ENCODE peak calls at places on chromosomes 11 and 22, in six cellular contexts. O is HCT116, H is transverse colon, B is breast epithelium, U is stomach, A is upper lobe of left lung. T is an unnamed sample.

GRCh38 chr11:12791245-12791644 is 117.0 kb downstream of the TEAD1 start:
- DNase-seq in U (no peak), H (no peak), O (no peak), B (no peak), A (no peak), T (no peak)

GRCh38 chr11:64164392-64165312 is 1.3 kb downstream of the MACROD1 start:
- DNase-seq in B (no peak), U (peak), A (no peak), H (peak), O (no peak), T (peak)

GRCh38 chr11:123439616-123440015 is 9.5 kb downstream of the GRAMD1B start:
- DNase-seq in O (no peak), H (no peak), A (no peak), B (no peak), U (no peak), T (no peak)

GRCh38 chr11:131671320-131671719 is 300.9 kb downstream of the NTM start:
- DNase-seq in A (no peak), B (no peak), U (no peak), O (no peak), H (no peak), T (no peak)

GRCh38 chr22:29139965-29140782 is 65.5 kb upstream of the EMID1 start:
- DNase-seq in B (no peak), H (no peak), O (no peak), A (no peak), U (no peak), T (no peak)

GRCh38 chr11:72343159-72343756 is 91.1 kb downstream of the CLPB start:
- DNase-seq in U (no peak), A (no peak), H (no peak), O (no peak), B (no peak), T (no peak)

GRCh38 chr11:2318123-2318522 is 16.3 kb downstream of the TSPAN32 start:
- DNase-seq in H (no peak), B (no peak), A (no peak), U (no peak), O (no peak), T (no peak)

GRCh38 chr11:1192741-1193325 is 30.0 kb upstream of the MUC5B start:
- DNase-seq in U (no peak), O (no peak), B (no peak), H (no peak), A (no peak), T (no peak)

GRCh38 chr22:34102633-34103032 is 182.4 kb upstream of the LARGE1 start:
- DNase-seq in U (no peak), A (no peak), O (no peak), B (no peak), H (no peak), T (no peak)

GRCh38 chr22:27195104-27195503 is 537.7 kb downstream of the MIAT start:
- DNase-seq in B (no peak), H (peak), U (no peak), O (no peak), A (peak), T (no peak)

GRCh38 chr22:44383071-44383575 is 70.4 kb upstream of the SHISAL1 start:
- DNase-seq in U (no peak), H (no peak), B (no peak), O (no peak), A (no peak), T (no peak)

GRCh38 chr11:60993611-60994010 is 22.1 kb downstream of the CD6 start:
- DNase-seq in B (no peak), O (no peak), U (no peak), H (no peak), A (no peak), T (no peak)

GRCh38 chr11:26905368-26905767 is 88.5 kb upstream of the FIBIN start:
- DNase-seq in A (no peak), H (no peak), O (no peak), U (no peak), B (no peak), T (no peak)

DNA sequence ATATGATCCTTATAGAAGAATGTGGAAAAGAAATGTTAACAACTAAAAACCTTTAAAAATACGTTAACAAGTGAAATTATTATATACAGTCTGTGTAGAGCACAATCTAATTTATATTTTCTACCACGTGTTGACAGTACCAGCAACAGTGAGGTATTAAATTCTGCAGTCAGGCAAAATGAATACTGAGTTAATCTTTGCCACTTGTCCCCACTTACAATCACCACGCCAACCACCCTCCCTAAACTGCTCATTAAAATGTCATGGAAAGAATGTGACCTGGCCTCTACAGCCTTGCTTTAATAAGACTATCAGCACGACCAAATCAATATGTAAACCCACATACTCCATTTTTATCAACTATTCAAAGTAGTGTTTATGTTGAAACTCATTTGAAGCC is 28.5 kb upstream of the EIF3M start:
- DNase-seq in A (no peak), B (no peak), H (no peak), O (no peak), U (no peak), T (no peak)
- TF ChIP-seq POLR2AphosphoS5 in A (no peak), B (no peak), H (no peak), O (no peak), U (no peak), T (no peak)

GRCh38 chr22:41248758-41249157 is 8.0 kb upstream of the CHADL start:
- DNase-seq in O (no peak), B (no peak), U (no peak), A (no peak), H (no peak), T (no peak)

GRCh38 chr22:41248314-41248713 is 7.6 kb upstream of the CHADL start:
- DNase-seq in H (no peak), B (no peak), O (no peak), A (no peak), U (no peak), T (no peak)

GRCh38 chr22:41243361-41243760 is 2.6 kb upstream of the CHADL start:
- DNase-seq in B (no peak), H (no peak), U (no peak), O (no peak), A (no peak), T (no peak)

GRCh38 chr22:41247703-41248102 is 7.0 kb upstream of the CHADL start:
- DNase-seq in B (no peak), U (no peak), O (no peak), A (no peak), H (no peak), T (no peak)

DNA sequence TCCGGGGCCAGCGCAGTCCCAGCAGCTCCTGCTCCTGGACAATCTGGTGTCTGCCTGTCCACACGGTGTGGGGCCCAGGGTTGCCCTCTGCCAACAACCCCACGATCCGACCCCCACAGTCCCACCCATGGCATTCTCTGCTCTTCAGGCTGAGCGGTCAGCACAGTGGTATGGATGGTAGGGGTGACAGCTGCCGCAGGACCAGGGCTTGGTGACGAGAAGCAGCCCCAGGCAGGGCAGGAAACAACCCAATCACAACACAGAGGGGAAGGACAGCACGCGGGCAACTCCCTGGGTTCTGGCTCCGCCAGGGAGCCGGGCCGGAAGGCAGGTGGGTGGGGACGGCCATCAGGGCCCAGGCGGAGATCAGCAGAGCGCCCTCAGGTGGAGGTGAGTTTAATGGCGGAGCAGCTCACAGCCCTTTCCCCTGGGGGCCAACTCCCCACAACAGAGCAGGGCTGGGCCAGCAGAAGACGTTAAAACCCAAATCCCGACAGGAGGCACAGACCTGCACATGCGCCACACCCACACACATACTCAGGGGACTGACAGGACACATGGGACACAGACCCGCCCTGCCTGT is 5.3 kb upstream of the CHADL start:
- DNase-seq in H (no peak), A (peak), U (no peak), B (no peak), O (no peak), T (no peak)
- TF ChIP-seq CTCF in H (no peak), A (no peak), U (no peak), B (no peak), O (peak), T (no peak)

GRCh38 chr11:69939551-69940245 is 120.5 kb upstream of the FGF3 start:
- DNase-seq in U (peak), A (peak), O (no peak), B (no peak), H (no peak), T (no peak)
- H3K4me3 ChIP-seq in U (peak), A (peak), O (no peak), B (peak), H (no peak), T (no peak)

GRCh38 chr22:39240841-39241631 is 3.7 kb downstream of the PDGFB start:
- DNase-seq in B (peak), A (no peak), H (peak), U (peak), O (peak), T (no peak)
- TF ChIP-seq POLR2AphosphoS5 in B (peak), A (peak), H (peak), U (no peak), O (peak), T (no peak)

GRCh38 chr11:70289582-70289981 is 19.1 kb downstream of the PPFIA1 start:
- DNase-seq in O (no peak), B (no peak), A (no peak), U (no peak), H (no peak), T (no peak)
- TF ChIP-seq CTCF in O (no peak), B (no peak), A (no peak), U (no peak), H (no peak), T (no peak)

GRCh38 chr22:25449781-25450317 is 114.6 kb upstream of the GRK3 start:
- DNase-seq in B (no peak), U (no peak), O (no peak), H (no peak), A (no peak), T (no peak)
- H3K4me3 ChIP-seq in B (peak), U (peak), O (no peak), H (no peak), A (no peak), T (peak)

GRCh38 chr22:23277583-23278295 is 97.4 kb downstream of the BCR start:
- DNase-seq in B (no peak), A (no peak), U (no peak), H (no peak), O (no peak), T (no peak)
- TF ChIP-seq POLR2AphosphoS5 in B (no peak), A (no peak), U (no peak), H (no peak), O (no peak), T (no peak)

DNA sequence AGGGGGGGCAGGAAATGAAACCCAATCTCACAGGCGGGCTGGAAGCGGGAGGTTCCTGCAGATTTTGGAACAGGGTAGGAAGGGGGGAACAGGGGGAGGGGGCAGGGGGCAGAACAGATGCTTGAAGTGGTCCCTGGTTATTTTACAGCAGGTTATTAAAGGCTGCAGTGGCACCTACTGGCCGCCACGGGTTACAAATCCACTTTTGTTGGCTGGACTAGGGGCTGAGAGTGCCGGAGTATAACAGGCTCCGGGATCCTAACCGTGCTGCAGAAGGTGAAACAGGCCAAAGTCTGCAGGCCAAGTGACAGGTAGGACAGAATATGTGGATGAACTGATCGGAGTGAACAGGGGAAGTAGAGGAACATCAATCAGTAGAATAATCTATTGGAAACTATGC is 2.5 kb downstream of the ROBO3 start:
- DNase-seq in O (peak), A (no peak), B (no peak), U (no peak), H (no peak), T (peak)
- TF ChIP-seq CTCF in O (peak), A (peak), B (no peak), U (no peak), H (peak), T (peak)